ENCODE peak calls at places on chromosomes 5 and 9, in nine cellular contexts. H, Y, P, L, J, C, O, Z and U are unnamed samples.

GRCh38 chr5:994821-995220 is 13.8 kb upstream of the NKD2 start:
- DNase-seq in C (peak; percentile 7), P (no peak), H (no peak), O (no peak), Z (no peak), J (no peak), Y (peak; percentile 44), L (no peak), U (no peak)

GRCh38 chr9:22645893-22646292 is 199.3 kb downstream of the DMRTA1 start:
- DNase-seq in H (no peak), P (no peak), Z (no peak), O (no peak), C (no peak), L (no peak), J (no peak), Y (no peak), U (no peak)

GRCh38 chr5:44568519-44568918 is 179.3 kb upstream of the FGF10 start:
- DNase-seq in C (no peak), Z (no peak), Y (no peak), L (no peak), H (no peak), J (no peak), P (no peak), O (no peak), U (no peak)

GRCh38 chr9:23830949-23831730 is 5.1 kb upstream of the ELAVL2 start:
- DNase-seq in Z (no peak), P (no peak), C (no peak), Y (no peak), O (no peak), J (no peak), H (no peak), L (no peak), U (no peak)

GRCh38 chr9:35226685-35227084 is 64.9 kb downstream of the UNC13B start:
- DNase-seq in O (no peak), J (no peak), Y (no peak), L (no peak), C (no peak), P (no peak), Z (no peak), H (no peak), U (no peak)

GRCh38 chr5:169083394-169084018 is 217.4 kb downstream of the SLIT3 start:
- DNase-seq in O (no peak), Y (no peak), C (no peak), P (no peak), J (no peak), H (no peak), L (no peak), Z (no peak), U (no peak)

GRCh38 chr5:76175051-76175666 is 92.0 kb downstream of the SV2C start:
- DNase-seq in C (no peak), Z (peak; percentile 88), O (peak; percentile 60), P (peak; percentile 38), H (peak; percentile 68), J (peak; percentile 55), Y (no peak), L (peak; percentile 80), U (no peak)

GRCh38 chr9:112074250-112075008 is 100.7 kb downstream of the SUSD1 start:
- DNase-seq in P (peak; percentile 66), H (peak; percentile 58), Z (no peak), J (peak; percentile 100), O (no peak), L (peak; percentile 87), C (peak; percentile 51), Y (no peak), U (no peak)

GRCh38 chr9:91126761-91127420 is 234.8 kb downstream of the AUH start:
- DNase-seq in C (no peak), L (no peak), J (peak; percentile 51), O (no peak), Z (no peak), Y (no peak), P (no peak), H (no peak), U (no peak)

GRCh38 chr5:102856374-102856748 is 101.3 kb downstream of the PAM start:
- DNase-seq in L (no peak), Z (no peak), P (no peak), H (no peak), Y (no peak), C (no peak), O (no peak), J (peak; percentile 37), U (no peak)

GRCh38 chr5:83145882-83146331 is 68.6 kb downstream of the XRCC4 start:
- DNase-seq in Z (no peak), J (peak; percentile 13), P (no peak), L (no peak), O (no peak), Y (no peak), C (no peak), H (no peak), U (no peak)

GRCh38 chr9:5531251-5531972 is 21.1 kb downstream of the PDCD1LG2 start:
- DNase-seq in J (no peak), P (no peak), H (peak; percentile 4), L (peak; percentile 47), O (no peak), Y (no peak), C (no peak), Z (no peak), U (no peak)

GRCh38 chr9:109012009-109012875 is 1.1 kb downstream of the CTNNAL1 start:
- DNase-seq in O (peak; percentile 52), C (peak; percentile 75), L (peak; percentile 50), Y (peak; percentile 93), J (peak; percentile 91), H (peak; percentile 31), Z (peak; percentile 57), P (peak; percentile 56), U (no peak)
- TF ChIP-seq CTCF in O (no peak), C (no peak), L (no peak), Y (peak; percentile 1), J (no peak), H (no peak), Z (no peak), P (no peak), U (no peak)

GRCh38 chr5:178118345-178118744 is 5.0 kb downstream of the N4BP3 start:
- DNase-seq in P (no peak), H (peak; percentile 80), C (no peak), Y (no peak), J (no peak), Z (no peak), O (no peak), L (peak; percentile 48), U (no peak)

GRCh38 chr5:178119915-178120660 is 6.8 kb downstream of the N4BP3 start:
- DNase-seq in H (peak; percentile 20), P (no peak), Y (no peak), Z (no peak), J (no peak), C (no peak), O (no peak), L (no peak), U (no peak)

GRCh38 chr5:178122346-178122745 is 8.5 kb upstream of the RMND5B start:
- DNase-seq in H (no peak), C (no peak), P (no peak), O (no peak), Y (no peak), L (no peak), Z (no peak), J (no peak), U (no peak)

GRCh38 chr5:178121450-178122276 is 8.3 kb downstream of the N4BP3 start:
- DNase-seq in Y (peak; percentile 78), C (no peak), L (no peak), P (no peak), Z (no peak), O (no peak), J (peak; percentile 17), H (peak; percentile 78), U (no peak)

GRCh38 chr5:178120661-178121357 is 7.5 kb downstream of the N4BP3 start:
- DNase-seq in L (peak; percentile 96), Y (peak; percentile 78), C (peak; percentile 74), O (peak; percentile 94), Z (peak; percentile 94), P (peak; percentile 83), H (peak; percentile 98), J (peak; percentile 74), U (peak; percentile 96)
- TF ChIP-seq CTCF in L (peak; percentile 77), Y (peak; percentile 45), C (peak; percentile 51), O (peak; percentile 56), Z (peak; percentile 79), P (peak; percentile 12), H (peak; percentile 87), J (peak; percentile 49), U (peak; percentile 77)

GRCh38 chr5:158267228-158267627 is 408.3 kb upstream of the CLINT1 start:
- DNase-seq in H (no peak), Z (no peak), L (no peak), J (no peak), C (no peak), Y (no peak), P (no peak), O (no peak), U (no peak)
- TF ChIP-seq CTCF in H (no peak), Z (no peak), L (no peak), J (no peak), C (no peak), Y (no peak), P (no peak), O (no peak), U (no peak)

DNA sequence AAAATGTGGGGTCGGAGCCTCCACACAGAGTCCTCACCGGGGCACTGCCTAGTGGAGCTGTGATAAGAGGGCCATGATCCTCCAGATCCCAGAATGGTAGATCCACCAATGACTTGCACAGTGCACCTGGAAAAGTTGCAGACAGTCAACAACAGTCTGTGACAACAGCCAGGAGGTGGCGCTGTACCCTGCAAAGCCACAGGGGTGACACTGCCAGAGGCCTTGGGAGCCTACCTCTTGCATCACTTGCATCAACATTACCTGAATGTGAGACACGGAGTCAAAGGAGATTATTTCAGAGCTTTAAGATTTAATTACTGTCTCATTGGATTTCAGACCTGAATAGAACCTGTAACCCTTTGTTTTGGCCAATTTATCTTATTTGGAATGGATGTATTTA is 614.1 kb upstream of the CDH9 start:
- DNase-seq in Y (no peak), L (no peak), C (no peak), J (no peak), O (no peak), Z (no peak), P (no peak), H (no peak), U (no peak)
- TF ChIP-seq CTCF in Y (no peak), L (no peak), C (no peak), J (no peak), O (no peak), Z (peak; percentile 28), P (no peak), H (no peak), U (no peak)

DNA sequence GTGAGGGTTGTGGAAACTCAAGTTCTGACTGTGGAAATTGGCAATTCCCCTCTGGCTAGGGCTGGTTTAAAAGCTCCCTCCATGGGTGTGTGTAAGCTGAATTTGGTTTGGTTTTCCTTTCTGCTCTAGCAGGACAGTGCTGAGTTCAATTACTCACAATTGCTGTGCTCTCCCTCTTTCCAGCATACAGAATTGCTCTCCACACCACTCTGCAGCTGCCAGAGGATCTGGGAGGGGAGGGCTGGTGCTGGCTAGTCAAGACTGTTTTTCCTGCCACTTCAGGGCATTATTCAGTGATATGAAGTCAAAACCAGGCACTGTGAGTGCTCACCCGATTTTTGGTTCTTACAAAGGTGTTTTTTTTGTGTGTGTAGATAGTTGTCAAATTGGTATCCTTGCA is 336.9 kb upstream of the SLC24A2 start:
- DNase-seq in O (no peak), P (no peak), C (no peak), J (no peak), Z (no peak), L (no peak), H (no peak), Y (no peak), U (no peak)
- TF ChIP-seq CTCF in O (no peak), P (no peak), C (no peak), J (no peak), Z (no peak), L (no peak), H (no peak), Y (no peak), U (no peak)

GRCh38 chr9:33264473-33265177 is at the start of the genes BAG1 and CHMP5:
- DNase-seq in O (peak; percentile 100), L (peak; percentile 99), H (peak; percentile 99), P (peak; percentile 100), C (peak; percentile 99), Y (peak; percentile 99), J (peak; percentile 99), Z (peak; percentile 99), U (peak; percentile 100)
- TF ChIP-seq CTCF in O (peak; percentile 36), L (no peak), H (no peak), P (no peak), C (peak; percentile 28), Y (peak; percentile 35), J (peak; percentile 36), Z (peak; percentile 17), U (peak; percentile 57)